ENCODE peak calls at places on chromosome 18, in ten cellular contexts. One of them, this sample, is unnamed.

GRCh38 chr18:29172151-29173015 is 995.5 kb upstream of the CDH2 start:
- DNase-seq in GM04504: peak; percentile 39
- DNase-seq in ACHN: no peak
- DNase-seq in lower lobe of right lung: no peak
- DNase-seq in T follicular helper cell: no peak
- DNase-seq in MCF 10A: no peak
- DNase-seq in GM23248: peak; percentile 39
- DNase-seq in anterior cingulate cortex: no peak
- DNase-seq in mucosa of gallbladder: no peak
- DNase-seq in stimulated activated CD8-positive, alpha-beta memory T cell treated with anti-CD3 and anti-CD28 coated beads, Interleukin-12 subunit alpha, Interleukin-12 subunit beta, amount 100 ng/mL, for 1 hour: no peak
- DNase-seq in this sample: no peak

GRCh38 chr18:58348947-58349346 is 279.9 kb downstream of the ALPK2 start:
- DNase-seq in GM04504: no peak
- DNase-seq in ACHN: no peak
- DNase-seq in lower lobe of right lung: peak; percentile 53
- DNase-seq in T follicular helper cell: no peak
- DNase-seq in MCF 10A: no peak
- DNase-seq in GM23248: no peak
- DNase-seq in anterior cingulate cortex: no peak
- DNase-seq in mucosa of gallbladder: no peak
- DNase-seq in stimulated activated CD8-positive, alpha-beta memory T cell treated with anti-CD3 and anti-CD28 coated beads, Interleukin-12 subunit alpha, Interleukin-12 subunit beta, amount 100 ng/mL, for 1 hour: no peak
- DNase-seq in this sample: no peak

GRCh38 chr18:12883003-12883683 is 894 bp downstream of the PTPN2 start:
- DNase-seq in GM04504: no peak
- DNase-seq in ACHN: peak; percentile 18
- DNase-seq in lower lobe of right lung: no peak
- DNase-seq in T follicular helper cell: no peak
- DNase-seq in MCF 10A: peak; percentile 17
- DNase-seq in GM23248: peak; percentile 72
- DNase-seq in anterior cingulate cortex: no peak
- DNase-seq in mucosa of gallbladder: no peak
- DNase-seq in stimulated activated CD8-positive, alpha-beta memory T cell treated with anti-CD3 and anti-CD28 coated beads, Interleukin-12 subunit alpha, Interleukin-12 subunit beta, amount 100 ng/mL, for 1 hour: no peak
- DNase-seq in this sample: peak; percentile 17

GRCh38 chr18:74652392-74652988 is 54.8 kb downstream of the ZNF407 start:
- DNase-seq in GM04504: peak; percentile 17
- DNase-seq in ACHN: peak; percentile 36
- DNase-seq in lower lobe of right lung: no peak
- DNase-seq in T follicular helper cell: no peak
- DNase-seq in MCF 10A: peak; percentile 54
- DNase-seq in GM23248: peak; percentile 64
- DNase-seq in anterior cingulate cortex: no peak
- DNase-seq in mucosa of gallbladder: no peak
- DNase-seq in stimulated activated CD8-positive, alpha-beta memory T cell treated with anti-CD3 and anti-CD28 coated beads, Interleukin-12 subunit alpha, Interleukin-12 subunit beta, amount 100 ng/mL, for 1 hour: no peak
- DNase-seq in this sample: peak; percentile 47

GRCh38 chr18:26865557-26865956 is at the start of gene AQP4:
- DNase-seq in GM04504: no peak
- DNase-seq in ACHN: no peak
- DNase-seq in lower lobe of right lung: peak; percentile 76
- DNase-seq in T follicular helper cell: no peak
- DNase-seq in MCF 10A: peak; percentile 14
- DNase-seq in GM23248: no peak
- DNase-seq in anterior cingulate cortex: peak; percentile 26
- DNase-seq in mucosa of gallbladder: no peak
- DNase-seq in stimulated activated CD8-positive, alpha-beta memory T cell treated with anti-CD3 and anti-CD28 coated beads, Interleukin-12 subunit alpha, Interleukin-12 subunit beta, amount 100 ng/mL, for 1 hour: no peak
- DNase-seq in this sample: peak; percentile 21

GRCh38 chr18:78994977-78995582 is 15.5 kb downstream of the SALL3 start:
- DNase-seq in GM04504: no peak
- DNase-seq in ACHN: no peak
- DNase-seq in lower lobe of right lung: no peak
- DNase-seq in T follicular helper cell: no peak
- DNase-seq in MCF 10A: no peak
- DNase-seq in GM23248: no peak
- DNase-seq in anterior cingulate cortex: no peak
- DNase-seq in mucosa of gallbladder: no peak
- DNase-seq in stimulated activated CD8-positive, alpha-beta memory T cell treated with anti-CD3 and anti-CD28 coated beads, Interleukin-12 subunit alpha, Interleukin-12 subunit beta, amount 100 ng/mL, for 1 hour: no peak
- DNase-seq in this sample: no peak

GRCh38 chr18:57444301-57444759 is 9.2 kb downstream of the ONECUT2 start:
- DNase-seq in GM04504: no peak
- DNase-seq in ACHN: no peak
- DNase-seq in lower lobe of right lung: no peak
- DNase-seq in T follicular helper cell: no peak
- DNase-seq in MCF 10A: no peak
- DNase-seq in GM23248: no peak
- DNase-seq in anterior cingulate cortex: no peak
- DNase-seq in mucosa of gallbladder: peak; percentile 89
- DNase-seq in stimulated activated CD8-positive, alpha-beta memory T cell treated with anti-CD3 and anti-CD28 coated beads, Interleukin-12 subunit alpha, Interleukin-12 subunit beta, amount 100 ng/mL, for 1 hour: no peak
- DNase-seq in this sample: no peak

GRCh38 chr18:75530548-75531211 is 103.2 kb upstream of the SMIM21 start:
- DNase-seq in GM04504: peak; percentile 31
- DNase-seq in ACHN: no peak
- DNase-seq in lower lobe of right lung: no peak
- DNase-seq in T follicular helper cell: no peak
- DNase-seq in MCF 10A: peak; percentile 34
- DNase-seq in GM23248: peak; percentile 42
- DNase-seq in anterior cingulate cortex: no peak
- DNase-seq in mucosa of gallbladder: no peak
- DNase-seq in stimulated activated CD8-positive, alpha-beta memory T cell treated with anti-CD3 and anti-CD28 coated beads, Interleukin-12 subunit alpha, Interleukin-12 subunit beta, amount 100 ng/mL, for 1 hour: no peak
- DNase-seq in this sample: no peak